ENCODE peak calls at places on chromosomes 2 and 18, in nine cellular contexts. One of them, this sample, is unnamed.

GRCh38 chr18:58135806-58136331 is 91.8 kb downstream of the NEDD4L start:
- DNase-seq in OCI-M1: peak
- DNase-seq in EH: peak
- DNase-seq in ELR: peak
- DNase-seq in NCI-H2029 treated with DMSO at 0.1 percent for 48 hours: peak
- DNase-seq in stimulated activated CD4-positive, alpha-beta T cell treated with anti-CD3 and anti-CD28 coated beads, Interleukin-2, amount 100 ng/mL, for 48 hours: peak
- DNase-seq in NCI-H460: peak
- DNase-seq in frontal cortex: peak
- DNase-seq in fibroblast of the conjunctiva: peak
- DNase-seq in this sample: peak

GRCh38 chr2:237128026-237128703 is 42.5 kb downstream of the COPS8 start:
- DNase-seq in OCI-M1: no peak
- DNase-seq in EH: peak
- DNase-seq in ELR: peak
- DNase-seq in NCI-H2029 treated with DMSO at 0.1 percent for 48 hours: no peak
- DNase-seq in stimulated activated CD4-positive, alpha-beta T cell treated with anti-CD3 and anti-CD28 coated beads, Interleukin-2, amount 100 ng/mL, for 48 hours: peak
- DNase-seq in NCI-H460: peak
- DNase-seq in frontal cortex: peak
- DNase-seq in fibroblast of the conjunctiva: peak
- DNase-seq in this sample: peak

GRCh38 chr18:63882333-63883141 is 5.0 kb upstream of the SERPINB2 start:
- DNase-seq in OCI-M1: no peak
- DNase-seq in EH: peak
- DNase-seq in ELR: peak
- DNase-seq in NCI-H2029 treated with DMSO at 0.1 percent for 48 hours: no peak
- DNase-seq in stimulated activated CD4-positive, alpha-beta T cell treated with anti-CD3 and anti-CD28 coated beads, Interleukin-2, amount 100 ng/mL, for 48 hours: no peak
- DNase-seq in NCI-H460: peak
- DNase-seq in frontal cortex: no peak
- DNase-seq in fibroblast of the conjunctiva: peak
- DNase-seq in this sample: peak

GRCh38 chr2:70532244-70532935 is 21.2 kb downstream of the TGFA start:
- DNase-seq in OCI-M1: no peak
- DNase-seq in EH: no peak
- DNase-seq in ELR: no peak
- DNase-seq in NCI-H2029 treated with DMSO at 0.1 percent for 48 hours: no peak
- DNase-seq in stimulated activated CD4-positive, alpha-beta T cell treated with anti-CD3 and anti-CD28 coated beads, Interleukin-2, amount 100 ng/mL, for 48 hours: no peak
- DNase-seq in NCI-H460: no peak
- DNase-seq in frontal cortex: no peak
- DNase-seq in fibroblast of the conjunctiva: no peak
- DNase-seq in this sample: no peak

GRCh38 chr2:217289153-217289908 is 429.5 kb upstream of the TNP1 start:
- DNase-seq in OCI-M1: peak
- DNase-seq in EH: no peak
- DNase-seq in ELR: no peak
- DNase-seq in NCI-H2029 treated with DMSO at 0.1 percent for 48 hours: no peak
- DNase-seq in stimulated activated CD4-positive, alpha-beta T cell treated with anti-CD3 and anti-CD28 coated beads, Interleukin-2, amount 100 ng/mL, for 48 hours: no peak
- DNase-seq in NCI-H460: no peak
- DNase-seq in frontal cortex: no peak
- DNase-seq in fibroblast of the conjunctiva: no peak
- DNase-seq in this sample: no peak

GRCh38 chr2:177717831-177718618 is 325.5 kb downstream of the AGPS start:
- DNase-seq in OCI-M1: no peak
- DNase-seq in EH: no peak
- DNase-seq in ELR: peak
- DNase-seq in NCI-H2029 treated with DMSO at 0.1 percent for 48 hours: no peak
- DNase-seq in stimulated activated CD4-positive, alpha-beta T cell treated with anti-CD3 and anti-CD28 coated beads, Interleukin-2, amount 100 ng/mL, for 48 hours: no peak
- DNase-seq in NCI-H460: no peak
- DNase-seq in frontal cortex: no peak
- DNase-seq in fibroblast of the conjunctiva: no peak
- DNase-seq in this sample: no peak

GRCh38 chr2:231568098-231568784 is 24.4 kb upstream of the TEX44 start:
- DNase-seq in OCI-M1: no peak
- DNase-seq in EH: no peak
- DNase-seq in ELR: no peak
- DNase-seq in NCI-H2029 treated with DMSO at 0.1 percent for 48 hours: no peak
- DNase-seq in stimulated activated CD4-positive, alpha-beta T cell treated with anti-CD3 and anti-CD28 coated beads, Interleukin-2, amount 100 ng/mL, for 48 hours: no peak
- DNase-seq in NCI-H460: no peak
- DNase-seq in frontal cortex: no peak
- DNase-seq in fibroblast of the conjunctiva: no peak
- DNase-seq in this sample: no peak

GRCh38 chr2:188181439-188181838 is 110.2 kb upstream of the GULP1 start:
- DNase-seq in OCI-M1: peak
- DNase-seq in EH: no peak
- DNase-seq in ELR: no peak
- DNase-seq in NCI-H2029 treated with DMSO at 0.1 percent for 48 hours: no peak
- DNase-seq in stimulated activated CD4-positive, alpha-beta T cell treated with anti-CD3 and anti-CD28 coated beads, Interleukin-2, amount 100 ng/mL, for 48 hours: no peak
- DNase-seq in NCI-H460: no peak
- DNase-seq in frontal cortex: no peak
- DNase-seq in fibroblast of the conjunctiva: no peak
- DNase-seq in this sample: no peak

GRCh38 chr18:6683112-6683876 is 46.2 kb upstream of the ARHGAP28 start:
- DNase-seq in OCI-M1: peak
- DNase-seq in EH: no peak
- DNase-seq in ELR: no peak
- DNase-seq in NCI-H2029 treated with DMSO at 0.1 percent for 48 hours: peak
- DNase-seq in stimulated activated CD4-positive, alpha-beta T cell treated with anti-CD3 and anti-CD28 coated beads, Interleukin-2, amount 100 ng/mL, for 48 hours: no peak
- DNase-seq in NCI-H460: no peak
- DNase-seq in frontal cortex: no peak
- DNase-seq in fibroblast of the conjunctiva: no peak
- DNase-seq in this sample: no peak

GRCh38 chr2:108855194-108855593 is 68.6 kb downstream of the CCDC138 start:
- DNase-seq in OCI-M1: peak
- DNase-seq in EH: peak
- DNase-seq in ELR: peak
- DNase-seq in NCI-H2029 treated with DMSO at 0.1 percent for 48 hours: no peak
- DNase-seq in stimulated activated CD4-positive, alpha-beta T cell treated with anti-CD3 and anti-CD28 coated beads, Interleukin-2, amount 100 ng/mL, for 48 hours: no peak
- DNase-seq in NCI-H460: peak
- DNase-seq in frontal cortex: no peak
- DNase-seq in fibroblast of the conjunctiva: no peak
- DNase-seq in this sample: peak

GRCh38 chr2:98908909-98909308 is 27.1 kb downstream of the CRACDL start:
- DNase-seq in OCI-M1: no peak
- DNase-seq in EH: peak
- DNase-seq in ELR: peak
- DNase-seq in NCI-H2029 treated with DMSO at 0.1 percent for 48 hours: no peak
- DNase-seq in stimulated activated CD4-positive, alpha-beta T cell treated with anti-CD3 and anti-CD28 coated beads, Interleukin-2, amount 100 ng/mL, for 48 hours: no peak
- DNase-seq in NCI-H460: peak
- DNase-seq in frontal cortex: no peak
- DNase-seq in fibroblast of the conjunctiva: peak
- DNase-seq in this sample: peak